ENCODE peak calls at places on chromosome 1, in seven cellular contexts. G is nephron progenitor cell; K is GM20000; H is psoas muscle; Z is activated CD4-positive, alpha-beta T cell treated with anti-CD3 and anti-CD28 coated beads, Interleukin-2, amount 10 ng/mL, durations not matched to agents 7 days and 5 days; P is A172; R is stimulated activated CD4-positive, alpha-beta T cell treated with anti-CD3 and anti-CD28 coated beads, TNF-alpha, amount 100 ng/mL, for 1 hour. D is an unnamed sample.

GRCh38 chr1:166705376-166706289 is 133.6 kb upstream of the POGK start:
- DNase-seq in G (no peak), K (no peak), H (no peak), Z (no peak), P (no peak), R (no peak), D (no peak)

GRCh38 chr1:17624540-17625256 is 85.2 kb downstream of the ARHGEF10L start:
- DNase-seq in G (no peak), K (no peak), H (peak), Z (no peak), P (peak), R (no peak), D (no peak)

GRCh38 chr1:178530037-178530402 is 17.1 kb downstream of the TEX35 start:
- DNase-seq in G (no peak), K (no peak), H (no peak), Z (no peak), P (peak), R (no peak), D (no peak)

GRCh38 chr1:64986903-64987871 is 20.8 kb upstream of the JAK1 start:
- DNase-seq in G (no peak), K (peak), H (no peak), Z (no peak), P (no peak), R (no peak), D (no peak)

GRCh38 chr1:28553229-28553930 is 495 bp downstream of the TRNAU1AP start:
- DNase-seq in G (peak), K (peak), H (peak), Z (no peak), P (peak), R (no peak), D (no peak)

GRCh38 chr1:29525941-29526340 is 289.6 kb downstream of the PTPRU start:
- DNase-seq in G (no peak), K (no peak), H (no peak), Z (no peak), P (no peak), R (no peak), D (no peak)

GRCh38 chr1:218345673-218346390 is 696 bp downstream of the TGFB2 start:
- DNase-seq in G (peak), K (peak), H (peak), Z (peak), P (peak), R (peak), D (no peak)

GRCh38 chr1:167105150-167105840 is 11.4 kb downstream of the STYXL2 start:
- DNase-seq in G (no peak), K (no peak), H (no peak), Z (no peak), P (no peak), R (no peak), D (no peak)

GRCh38 chr1:149877211-149877946 is 22.0 kb upstream of the BOLA1 start:
- DNase-seq in G (no peak), K (no peak), H (peak), Z (no peak), P (no peak), R (no peak), D (no peak)

GRCh38 chr1:183025782-183026774 is 2.9 kb downstream of the LAMC1 start:
- DNase-seq in G (no peak), K (peak), H (no peak), Z (no peak), P (no peak), R (no peak), D (no peak)